ENCODE peak calls at places on chromosomes 11 and 22, in seven cellular contexts. One of them, this sample, is unnamed.

GRCh38 chr22:42943981-42944380 is 71.0 kb downstream of the PACSIN2 start:
- DNase-seq in mammary epithelial cell: no peak
- DNase-seq in fibroblast of mammary gland: no peak
- DNase-seq in NCI-H2029: no peak
- DNase-seq in NCI-H1417: no peak
- DNase-seq in HEK293T: no peak
- DNase-seq in HL-60: no peak
- DNase-seq in this sample: no peak

GRCh38 chr11:10122337-10123197 is 171.5 kb downstream of the SBF2 start:
- DNase-seq in HL-60: no peak
- DNase-seq in fibroblast of mammary gland: peak; percentile 43
- DNase-seq in mammary epithelial cell: peak; percentile 97
- DNase-seq in HEK293T: no peak
- DNase-seq in NCI-H2029: no peak
- DNase-seq in NCI-H1417: no peak
- DNase-seq in this sample: peak; percentile 22

GRCh38 chr11:100105605-100106358 is 581.3 kb upstream of the ARHGAP42 start:
- DNase-seq in mammary epithelial cell: no peak
- DNase-seq in HEK293T: no peak
- DNase-seq in NCI-H1417: peak; percentile 39
- DNase-seq in fibroblast of mammary gland: no peak
- DNase-seq in HL-60: no peak
- DNase-seq in NCI-H2029: no peak
- DNase-seq in this sample: no peak

GRCh38 chr11:69044111-69045013 is 4.4 kb upstream of the TPCN2 start:
- DNase-seq in HL-60: no peak
- DNase-seq in fibroblast of mammary gland: peak; percentile 58
- DNase-seq in NCI-H1417: peak; percentile 16
- DNase-seq in mammary epithelial cell: peak; percentile 41
- DNase-seq in HEK293T: peak; percentile 31
- DNase-seq in NCI-H2029: peak; percentile 8
- DNase-seq in this sample: peak; percentile 53

GRCh38 chr11:123421589-123421988 is 8.5 kb upstream of the GRAMD1B start:
- DNase-seq in HEK293T: no peak
- DNase-seq in mammary epithelial cell: no peak
- DNase-seq in NCI-H2029: no peak
- DNase-seq in NCI-H1417: no peak
- DNase-seq in fibroblast of mammary gland: no peak
- DNase-seq in HL-60: peak; percentile 65
- DNase-seq in this sample: no peak

GRCh38 chr22:38110863-38111852 is 674 bp upstream of the BAIAP2L2 start:
- DNase-seq in NCI-H2029: no peak
- DNase-seq in HL-60: no peak
- DNase-seq in mammary epithelial cell: no peak
- DNase-seq in NCI-H1417: no peak
- DNase-seq in fibroblast of mammary gland: no peak
- DNase-seq in HEK293T: no peak
- DNase-seq in this sample: no peak

GRCh38 chr22:38758276-38758945 is 2.6 kb upstream of the SUN2 start:
- DNase-seq in mammary epithelial cell: no peak
- DNase-seq in NCI-H2029: no peak
- DNase-seq in fibroblast of mammary gland: no peak
- DNase-seq in HEK293T: no peak
- DNase-seq in HL-60: no peak
- DNase-seq in NCI-H1417: peak; percentile 1
- DNase-seq in this sample: no peak

GRCh38 chr11:65223031-65223430 is 38.7 kb upstream of the POLA2 start:
- DNase-seq in HL-60: no peak
- DNase-seq in HEK293T: no peak
- DNase-seq in mammary epithelial cell: no peak
- DNase-seq in fibroblast of mammary gland: no peak
- DNase-seq in NCI-H2029: no peak
- DNase-seq in NCI-H1417: no peak
- DNase-seq in this sample: no peak

GRCh38 chr22:41659941-41660340 is 28.7 kb downstream of the SNU13 start:
- DNase-seq in HL-60: no peak
- DNase-seq in HEK293T: no peak
- DNase-seq in mammary epithelial cell: no peak
- DNase-seq in NCI-H2029: no peak
- DNase-seq in fibroblast of mammary gland: no peak
- DNase-seq in NCI-H1417: no peak
- DNase-seq in this sample: no peak

GRCh38 chr22:46581580-46582244 is 38.5 kb upstream of the GRAMD4 start:
- DNase-seq in HEK293T: no peak
- DNase-seq in NCI-H1417: no peak
- DNase-seq in fibroblast of mammary gland: no peak
- DNase-seq in NCI-H2029: no peak
- DNase-seq in HL-60: no peak
- DNase-seq in mammary epithelial cell: no peak
- DNase-seq in this sample: no peak

GRCh38 chr11:126083829-126084607 is 21.4 kb upstream of the CDON start:
- DNase-seq in NCI-H1417: no peak
- DNase-seq in HEK293T: no peak
- DNase-seq in HL-60: no peak
- DNase-seq in mammary epithelial cell: no peak
- DNase-seq in NCI-H2029: peak; percentile 81
- DNase-seq in fibroblast of mammary gland: no peak
- DNase-seq in this sample: no peak

GRCh38 chr11:43129329-43129728 is 182.5 kb upstream of the API5 start:
- DNase-seq in HL-60: no peak
- DNase-seq in fibroblast of mammary gland: no peak
- DNase-seq in NCI-H2029: no peak
- DNase-seq in NCI-H1417: no peak
- DNase-seq in HEK293T: no peak
- DNase-seq in mammary epithelial cell: no peak
- DNase-seq in this sample: no peak